ENCODE peak calls at places on chromosome 14, in seven cellular contexts. One of them, this sample, is unnamed.

GRCh38 chr14:75200451-75200850 is 24.0 kb upstream of the TMED10 start:
- DNase-seq in amniotic stem cell: no peak
- DNase-seq in OCI-M1: no peak
- DNase-seq in smooth muscle cell of the brain vasculature: no peak
- DNase-seq in esophagus squamous epithelium: no peak
- DNase-seq in WTC11: no peak
- DNase-seq in SK-MEL-5: no peak
- DNase-seq in this sample: no peak

GRCh38 chr14:104803916-104804371 is 3.0 kb downstream of the ZBTB42 start:
- DNase-seq in amniotic stem cell: no peak
- DNase-seq in OCI-M1: no peak
- DNase-seq in smooth muscle cell of the brain vasculature: no peak
- DNase-seq in esophagus squamous epithelium: no peak
- DNase-seq in WTC11: no peak
- DNase-seq in SK-MEL-5: no peak
- DNase-seq in this sample: no peak

GRCh38 chr14:103548463-103549351 is 13.8 kb downstream of the BAG5 start:
- DNase-seq in amniotic stem cell: no peak
- DNase-seq in OCI-M1: no peak
- DNase-seq in smooth muscle cell of the brain vasculature: no peak
- DNase-seq in esophagus squamous epithelium: no peak
- DNase-seq in WTC11: no peak
- DNase-seq in SK-MEL-5: no peak
- DNase-seq in this sample: no peak

GRCh38 chr14:61963926-61964325 is 201.7 kb downstream of the SNAPC1 start:
- DNase-seq in amniotic stem cell: no peak
- DNase-seq in OCI-M1: no peak
- DNase-seq in smooth muscle cell of the brain vasculature: no peak
- DNase-seq in esophagus squamous epithelium: no peak
- DNase-seq in WTC11: no peak
- DNase-seq in SK-MEL-5: no peak
- DNase-seq in this sample: no peak

GRCh38 chr14:68757618-68758081 is 35.2 kb downstream of the ZFP36L1 start:
- DNase-seq in amniotic stem cell: no peak
- DNase-seq in OCI-M1: peak
- DNase-seq in smooth muscle cell of the brain vasculature: no peak
- DNase-seq in esophagus squamous epithelium: no peak
- DNase-seq in WTC11: no peak
- DNase-seq in SK-MEL-5: no peak
- DNase-seq in this sample: no peak

GRCh38 chr14:75885829-75886228 is 96.0 kb downstream of the TGFB3 start:
- DNase-seq in amniotic stem cell: no peak
- DNase-seq in OCI-M1: no peak
- DNase-seq in smooth muscle cell of the brain vasculature: no peak
- DNase-seq in esophagus squamous epithelium: no peak
- DNase-seq in WTC11: no peak
- DNase-seq in SK-MEL-5: no peak
- DNase-seq in this sample: no peak

GRCh38 chr14:35044939-35045797 is 904 bp upstream of the FAM177A1 start:
- DNase-seq in amniotic stem cell: no peak
- DNase-seq in OCI-M1: peak
- DNase-seq in smooth muscle cell of the brain vasculature: no peak
- DNase-seq in esophagus squamous epithelium: no peak
- DNase-seq in WTC11: no peak
- DNase-seq in SK-MEL-5: peak
- DNase-seq in this sample: no peak

GRCh38 chr14:65075628-65076325 is 26.5 kb downstream of the MAX start:
- DNase-seq in amniotic stem cell: no peak
- DNase-seq in OCI-M1: no peak
- DNase-seq in smooth muscle cell of the brain vasculature: no peak
- DNase-seq in esophagus squamous epithelium: no peak
- DNase-seq in WTC11: no peak
- DNase-seq in SK-MEL-5: no peak
- DNase-seq in this sample: no peak

GRCh38 chr14:53553221-53553620 is 400.1 kb upstream of the DDHD1 start:
- DNase-seq in amniotic stem cell: no peak
- DNase-seq in OCI-M1: no peak
- DNase-seq in smooth muscle cell of the brain vasculature: no peak
- DNase-seq in esophagus squamous epithelium: no peak
- DNase-seq in WTC11: no peak
- DNase-seq in SK-MEL-5: no peak
- DNase-seq in this sample: no peak

GRCh38 chr14:104356738-104357688 is 218.6 kb downstream of the KIF26A start:
- DNase-seq in amniotic stem cell: no peak
- DNase-seq in OCI-M1: no peak
- DNase-seq in smooth muscle cell of the brain vasculature: no peak
- DNase-seq in esophagus squamous epithelium: no peak
- DNase-seq in WTC11: peak
- DNase-seq in SK-MEL-5: no peak
- DNase-seq in this sample: no peak

This sample was measured in NT2/D1.